ENCODE peak calls at places on chromosomes 13 and 19, in five cellular contexts. H is left lung, Y is Peyer's patch, X is stomach, Q is Panc1. A is an unnamed sample. For H3K4me1, the result is how much of the 10 kb centered on the place peaks cover.

GRCh38 chr13:51276684-51277083 is 54.5 kb downstream of the FAM124A start:
- DNase-seq in H (no peak), Y (no peak), X (no peak), Q (no peak), A (no peak)

GRCh38 chr19:2363419-2363818 is 3.4 kb downstream of the TMPRSS9 start:
- DNase-seq in H (no peak), Y (no peak), X (no peak), Q (no peak), A (no peak)

GRCh38 chr13:90445179-90445578 is 902.3 kb upstream of the MIR17HG start:
- DNase-seq in H (no peak), Y (no peak), X (no peak), Q (no peak), A (peak)

GRCh38 chr19:39843919-39844793 is 2.0 kb downstream of the FBL start:
- DNase-seq in H (no peak), Y (no peak), X (no peak), Q (peak), A (no peak)

GRCh38 chr19:13151605-13152355 is 1.6 kb downstream of the IER2 start:
- DNase-seq in H (peak), Y (peak), X (peak), Q (no peak), A (peak)

GRCh38 chr19:19205416-19206410 is 2.5 kb upstream of the NR2C2AP start:
- DNase-seq in H (no peak), Y (no peak), X (no peak), Q (no peak), A (peak)

GRCh38 chr19:31364956-31365355 is 15.7 kb upstream of the TSHZ3 start:
- DNase-seq in H (no peak), Y (no peak), X (no peak), Q (no peak), A (no peak)

GRCh38 chr13:91185294-91185863 is 162.1 kb upstream of the MIR17HG start:
- DNase-seq in H (no peak), Y (no peak), X (no peak), Q (no peak), A (no peak)

GRCh38 chr19:38736036-38736412 is 8.2 kb downstream of the CAPN12 start:
- DNase-seq in H (no peak), Y (peak), X (peak), Q (no peak), A (peak)

GRCh38 chr19:20124879-20125278 is 42.1 kb upstream of the ZNF486 start:
- DNase-seq in H (no peak), Y (no peak), X (no peak), Q (no peak), A (no peak)

GRCh38 chr13:40539954-40540706 is 126.3 kb downstream of the FOXO1 start:
- DNase-seq in H (no peak), Y (no peak), X (no peak), Q (peak), A (no peak)

GRCh38 chr13:53781941-53782340 is 753.3 kb downstream of the OLFM4 start:
- DNase-seq in H (no peak), Y (no peak), X (no peak), Q (no peak), A (no peak)

GRCh38 chr13:22428188-22428828 is 752.5 kb upstream of the SGCG start:
- DNase-seq in H (peak), Y (no peak), X (no peak), Q (no peak), A (no peak)

GRCh38 chr19:10747271-10747670 is 29.4 kb downstream of the DNM2 start:
- DNase-seq in H (no peak), Y (peak), X (peak), Q (no peak), A (no peak)

GRCh38 chr19:56554272-56554869 is 12.9 kb upstream of the ZNF470 start:
- DNase-seq in H (no peak), Y (no peak), X (no peak), Q (no peak), A (no peak)

GRCh38 chr13:45315520-45316167 is 25.3 kb downstream of the TPT1 start:
- DNase-seq in H (no peak), Y (peak), X (no peak), Q (no peak), A (no peak)

GRCh38 chr13:75390229-75390628 is 91.7 kb downstream of the TBC1D4 start:
- DNase-seq in H (no peak), Y (no peak), X (no peak), Q (no peak), A (no peak)

GRCh38 chr19:36418287-36419001 is at the start of gene ZFP82:
- DNase-seq in H (peak), Y (peak), X (peak), Q (no peak), A (peak)

GRCh38 chr19:6735181-6735891 is 2.0 kb downstream of the GPR108 start:
- DNase-seq in H (no peak), Y (no peak), X (no peak), Q (no peak), A (no peak)

GRCh38 chr19:43574424-43575155 is 737 bp downstream of the XRCC1 start:
- DNase-seq in H (no peak), Y (no peak), X (no peak), Q (no peak), A (no peak)

GRCh38 chr13:30963794-30964193 is 31.3 kb downstream of the TEX26 start:
- DNase-seq in H (peak), Y (no peak), X (peak), Q (no peak), A (peak)

GRCh38 chr13:32443111-32443510 is 15.2 kb upstream of the N4BP2L1 start:
- DNase-seq in H (no peak), Y (peak), X (no peak), Q (no peak), A (no peak)

GRCh38 chr19:10580979-10581631 is 6.0 kb downstream of the AP1M2 start:
- DNase-seq in H (peak), Y (peak), X (peak), Q (peak), A (peak)

GRCh38 chr19:38792250-38793111 is 3.5 kb downstream of the LGALS7B start:
- DNase-seq in H (no peak), Y (peak), X (peak), Q (no peak), A (no peak)

GRCh38 chr19:34577531-34578101 is 96.1 kb downstream of the WTIP start:
- DNase-seq in H (no peak), Y (no peak), X (no peak), Q (no peak), A (no peak)

GRCh38 chr19:18794029-18794313 is 2.9 kb upstream of the COMP start:
- DNase-seq in H (no peak), Y (no peak), X (no peak), Q (no peak), A (no peak)

GRCh38 chr13:32142956-32143375 is 111.4 kb downstream of the FRY start:
- DNase-seq in H (no peak), Y (no peak), X (no peak), Q (no peak), A (no peak)

GRCh38 chr13:111854403-111854802 is 212.5 kb upstream of the SOX1 start:
- DNase-seq in H (no peak), Y (no peak), X (no peak), Q (no peak), A (no peak)

GRCh38 chr19:15419413-15420025 is 731 bp upstream of the AKAP8L start:
- DNase-seq in H (no peak), Y (no peak), X (no peak), Q (no peak), A (no peak)

GRCh38 chr13:40665754-40666057 is 735 bp downstream of the FOXO1 start:
- DNase-seq in H (no peak), Y (no peak), X (no peak), Q (no peak), A (peak)

GRCh38 chr13:89097994-89098393 is 1426.8 kb downstream of the SLITRK5 start:
- DNase-seq in H (no peak), Y (no peak), X (no peak), Q (no peak), A (no peak)

GRCh38 chr19:38377052-38377451 is 2.7 kb downstream of the PSMD8 start:
- DNase-seq in H (no peak), Y (no peak), X (no peak), Q (no peak), A (no peak)

GRCh38 chr19:58033741-58034475 is at the start of gene ZSCAN1:
- DNase-seq in H (peak), Y (peak), X (peak), Q (no peak), A (peak)

GRCh38 chr19:4911786-4912672 is 2.7 kb downstream of the UHRF1 start:
- DNase-seq in H (peak), Y (peak), X (peak), Q (peak), A (peak)
- H3K4me3 ChIP-seq in H (peak), Y (peak), X (peak), Q (peak), A (no peak)

DNA sequence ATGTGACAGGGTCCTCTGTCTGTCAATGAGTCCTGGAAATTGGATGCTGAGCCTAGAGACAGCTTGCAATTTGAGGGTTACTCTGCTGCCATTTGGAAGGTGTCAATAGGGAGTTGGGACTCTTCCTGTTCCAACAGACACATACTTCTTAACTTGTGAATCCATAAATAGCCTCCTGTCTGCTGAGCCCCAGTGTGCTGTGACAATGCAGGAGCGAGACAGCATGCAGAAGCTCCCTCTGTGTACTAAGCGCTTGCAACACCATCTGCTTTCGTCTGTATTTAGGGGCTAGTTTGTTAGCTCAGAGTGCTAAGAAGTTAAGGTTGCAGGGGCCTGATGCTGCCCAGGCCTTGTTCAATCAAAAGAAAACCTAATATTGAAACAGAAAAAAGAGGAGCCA is 58.5 kb upstream of the GPR12 start:
- DNase-seq in H (no peak), Y (no peak), X (no peak), Q (no peak), A (no peak)
- H3K4me1 ChIP-seq in H (under half), Y (under half), X (under half), Q (under half), A (under half)

GRCh38 chr19:47693489-47693888 is 19.7 kb upstream of the EHD2 start:
- DNase-seq in H (no peak), Y (no peak), X (no peak), Q (no peak), A (no peak)
- H3K4me3 ChIP-seq in H (no peak), Y (no peak), X (no peak), Q (no peak), A (no peak)

DNA sequence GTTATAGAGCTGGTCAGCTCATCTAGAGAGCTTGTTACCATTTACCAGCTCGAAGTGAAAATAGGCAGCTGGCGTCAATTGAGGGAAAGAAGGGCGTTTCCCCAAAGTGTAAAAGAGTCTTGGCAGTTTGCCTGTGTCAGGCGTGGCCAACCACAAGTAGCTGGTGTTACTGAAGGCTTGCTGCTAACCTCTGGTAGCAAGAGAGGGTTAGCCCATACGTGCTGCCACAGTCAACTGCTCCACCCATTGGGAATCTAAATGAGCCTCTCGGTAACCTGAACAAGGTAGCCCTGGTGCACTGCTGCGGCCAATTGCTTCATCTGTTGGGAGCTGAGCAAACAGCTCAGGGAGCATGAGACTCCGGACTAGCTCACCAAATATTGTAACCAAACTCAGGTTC is 314.9 kb upstream of the SLITRK5 start:
- DNase-seq in H (no peak), Y (no peak), X (no peak), Q (no peak), A (no peak)
- H3K4me1 ChIP-seq in H (under half), Y (under half), X (under half), Q (under half), A (under half)

GRCh38 chr19:7830823-7831222 is 805 bp downstream of the EVI5L start:
- DNase-seq in H (no peak), Y (no peak), X (no peak), Q (no peak), A (no peak)

GRCh38 chr19:7829162-7829520 is 877 bp upstream of the EVI5L start:
- DNase-seq in H (no peak), Y (no peak), X (no peak), Q (no peak), A (no peak)

GRCh38 chr19:7830272-7830771 is 304 bp downstream of the EVI5L start:
- DNase-seq in H (peak), Y (no peak), X (no peak), Q (no peak), A (no peak)

GRCh38 chr19:7831452-7831851 is 1.4 kb downstream of the EVI5L start:
- DNase-seq in H (no peak), Y (no peak), X (peak), Q (no peak), A (no peak)

DNA sequence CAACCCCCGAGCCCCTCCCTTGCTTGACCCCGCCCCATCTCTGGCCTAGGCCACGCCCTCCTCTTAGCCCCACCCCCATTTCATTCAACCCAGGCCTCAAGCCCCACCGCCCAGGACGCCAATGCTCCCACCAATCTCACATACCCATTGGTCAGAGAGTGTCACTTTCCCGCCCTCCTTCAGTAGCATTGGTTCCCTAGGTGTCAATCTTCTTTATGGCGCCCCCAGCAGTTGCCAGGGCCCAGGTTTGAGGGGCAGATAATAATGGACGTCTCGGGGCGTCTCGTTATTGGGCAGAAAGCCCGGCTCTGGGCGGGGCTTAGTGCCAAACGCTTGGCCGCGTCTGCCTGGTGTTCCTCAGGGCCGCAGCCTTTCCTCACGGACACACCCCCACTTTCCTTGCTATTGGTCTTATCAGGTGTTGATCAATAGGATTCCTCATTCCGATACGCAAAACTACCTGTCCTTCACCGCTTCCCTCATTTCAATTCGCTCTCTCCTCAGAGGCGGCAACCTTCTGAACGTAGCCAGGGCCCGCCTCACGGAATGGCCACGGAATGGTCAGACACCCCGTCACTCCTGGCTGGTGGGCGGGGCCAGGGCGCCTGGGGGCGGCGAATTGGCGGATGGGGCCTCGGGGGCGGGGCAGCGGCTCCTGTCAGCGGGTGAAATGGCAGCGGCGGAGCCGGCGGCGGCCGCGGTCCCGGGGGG is at the start of gene EVI5L:
- DNase-seq in H (peak), Y (peak), X (peak), Q (peak), A (peak)
- H3K4me3 ChIP-seq in H (peak), Y (peak), X (peak), Q (peak), A (peak)

GRCh38 chr19:42276284-42276683 is 7.2 kb downstream of the CIC start:
- DNase-seq in H (no peak), Y (peak), X (no peak), Q (no peak), A (no peak)

GRCh38 chr19:42273407-42274064 is 4.5 kb downstream of the CIC start:
- DNase-seq in H (peak), Y (peak), X (no peak), Q (no peak), A (no peak)

GRCh38 chr19:42275517-42275916 is 6.5 kb downstream of the CIC start:
- DNase-seq in H (no peak), Y (no peak), X (no peak), Q (no peak), A (no peak)

GRCh38 chr19:42274065-42274682 is 5.1 kb downstream of the CIC start:
- DNase-seq in H (peak), Y (no peak), X (no peak), Q (no peak), A (no peak)

GRCh38 chr19:42275103-42275502 is 6.1 kb downstream of the CIC start:
- DNase-seq in H (no peak), Y (no peak), X (no peak), Q (no peak), A (no peak)
- H3K4me1 ChIP-seq in H (under half), Y (under half), X (half or more), Q (under half), A (under half)